ENCODE peak calls at places on chromosome 19, in five cellular contexts. T, P, Y, U and R are unnamed samples.

GRCh38 chr19:33134571-33135041 is 2.7 kb downstream of the WDR88 start:
- DNase-seq in T (no peak), P (no peak), Y (no peak), U (no peak), R (no peak)

GRCh38 chr19:5578094-5578846 is 10.5 kb upstream of the TINCR start:
- DNase-seq in T (peak), P (peak), Y (peak), U (peak), R (peak)

GRCh38 chr19:19643158-19644053 is at the start of gene GMIP:
- DNase-seq in T (peak), P (peak), Y (peak), U (peak), R (peak)

GRCh38 chr19:27752530-27753184 is 1460.3 kb downstream of the UQCRFS1 start:
- DNase-seq in T (no peak), P (no peak), Y (no peak), U (no peak), R (no peak)

GRCh38 chr19:16588089-16588823 is 16.0 kb upstream of the SLC35E1 start:
- DNase-seq in T (no peak), P (peak), Y (no peak), U (no peak), R (peak)

GRCh38 chr19:49862411-49863253 is 4.7 kb downstream of the PNKP start:
- DNase-seq in T (no peak), P (peak), Y (no peak), U (no peak), R (peak)

GRCh38 chr19:34375598-34375997 is 10.6 kb downstream of the GPI start:
- DNase-seq in T (no peak), P (no peak), Y (no peak), U (no peak), R (no peak)

GRCh38 chr19:5293607-5294089 is 47.0 kb downstream of the PTPRS start:
- DNase-seq in T (no peak), P (peak), Y (peak), U (no peak), R (peak)

GRCh38 chr19:14167013-14167593 is 30.7 kb upstream of the ASF1B start:
- DNase-seq in T (no peak), P (no peak), Y (no peak), U (no peak), R (no peak)

GRCh38 chr19:18468517-18468916 is 30.6 kb upstream of the ISYNA1 start:
- DNase-seq in T (no peak), P (peak), Y (no peak), U (no peak), R (no peak)

GRCh38 chr19:13033244-13033643 is 38.0 kb downstream of the NFIX start:
- DNase-seq in T (no peak), P (peak), Y (no peak), U (no peak), R (no peak)

GRCh38 chr19:33686687-33687541 is 65.2 kb downstream of the CHST8 start:
- DNase-seq in T (no peak), P (no peak), Y (peak), U (no peak), R (no peak)

GRCh38 chr19:2574971-2575630 is 99.2 kb downstream of the GADD45B start:
- DNase-seq in T (no peak), P (no peak), Y (no peak), U (no peak), R (no peak)

GRCh38 chr19:16516381-16516780 is 20.2 kb downstream of the C19orf44 start:
- DNase-seq in T (no peak), P (no peak), Y (no peak), U (no peak), R (no peak)

GRCh38 chr19:56103027-56103614 is 18.0 kb downstream of the ZNF787 start:
- DNase-seq in T (no peak), P (no peak), Y (no peak), U (no peak), R (no peak)

GRCh38 chr19:17159466-17160393 is 55.4 kb upstream of the USE1 start:
- DNase-seq in T (no peak), P (peak), Y (no peak), U (no peak), R (no peak)

GRCh38 chr19:2550431-2551171 is 74.7 kb downstream of the GADD45B start:
- DNase-seq in T (no peak), P (no peak), Y (peak), U (no peak), R (no peak)